ENCODE peak calls at places on chromosomes 5 and 9, in seven cellular contexts. A, Y, P, K, X, R and L are unnamed samples.
A peak's percentile ranks its signal among the peaks of the same experiment; 100 is the strongest.

GRCh38 chr9:86287013-86287412 is 4.7 kb upstream of the ISCA1 start:
- DNase-seq in K (no peak), X (no peak), R (no peak), P (no peak), A (no peak), Y (peak; percentile 92), L (no peak)

GRCh38 chr5:125874717-125875116 is 548.5 kb upstream of the GRAMD2B start:
- DNase-seq in R (no peak), P (no peak), Y (peak; percentile 63), X (no peak), K (no peak), A (no peak), L (no peak)

GRCh38 chr5:6632324-6632930 is 417 bp downstream of the NSUN2 start:
- DNase-seq in X (no peak), R (no peak), A (no peak), K (no peak), P (no peak), Y (peak; percentile 59), L (no peak)

GRCh38 chr5:90473321-90474234 is 993 bp downstream of the MBLAC2 start:
- DNase-seq in R (no peak), X (no peak), K (no peak), P (no peak), A (peak; percentile 48), Y (peak; percentile 75), L (no peak)

GRCh38 chr9:107613314-107613713 is 123.7 kb upstream of the KLF4 start:
- DNase-seq in Y (no peak), X (no peak), R (no peak), K (no peak), P (no peak), A (no peak), L (no peak)

GRCh38 chr5:58565033-58565432 is 17.8 kb upstream of the RAB3C start:
- DNase-seq in K (no peak), R (no peak), A (no peak), Y (no peak), P (no peak), X (no peak), L (no peak)

GRCh38 chr5:130529111-130529510 is 624.8 kb downstream of the CHSY3 start:
- DNase-seq in P (no peak), Y (no peak), X (no peak), R (no peak), K (no peak), A (no peak), L (no peak)

GRCh38 chr9:27292646-27293045 is 4.3 kb downstream of the EQTN start:
- DNase-seq in R (no peak), X (no peak), P (no peak), A (no peak), Y (no peak), K (no peak), L (no peak)

GRCh38 chr5:135255461-135256178 is 143.4 kb downstream of the MACROH2A1 start:
- DNase-seq in P (no peak), Y (no peak), K (no peak), X (peak; percentile 78), R (no peak), A (no peak), L (no peak)

GRCh38 chr9:106708147-106708838 is 154.7 kb upstream of the ZNF462 start:
- DNase-seq in X (no peak), Y (no peak), A (no peak), R (no peak), K (no peak), P (no peak), L (no peak)

GRCh38 chr9:128632486-128632885 is 24.2 kb downstream of the DYNC2I2 start:
- DNase-seq in A (no peak), R (no peak), K (no peak), Y (no peak), X (no peak), P (no peak), L (no peak)

GRCh38 chr5:89303033-89303480 is 420.1 kb upstream of the MEF2C start:
- DNase-seq in X (no peak), Y (no peak), P (no peak), A (no peak), K (no peak), R (no peak), L (no peak)
- H3K27ac ChIP-seq in X (no peak overlapping the region), Y (no peak overlapping the region), P (no peak overlapping the region), A (no peak overlapping the region), K (no peak overlapping the region), R (no peak overlapping the region), L (no peak overlapping the region)

GRCh38 chr9:4600363-4600762 is 61.7 kb upstream of the PLPP6 start:
- DNase-seq in Y (no peak), R (no peak), P (no peak), K (no peak), X (no peak), A (no peak), L (no peak)

GRCh38 chr9:4603830-4604229 is 58.3 kb upstream of the PLPP6 start:
- DNase-seq in A (no peak), P (no peak), Y (no peak), R (no peak), K (no peak), X (no peak), L (no peak)

GRCh38 chr9:4604678-4605095 is 57.4 kb upstream of the PLPP6 start:
- DNase-seq in A (peak; percentile 83), X (no peak), P (peak; percentile 24), K (peak; percentile 79), R (peak; percentile 58), Y (peak; percentile 95), L (no peak)
- H3K4me1 ChIP-seq in A (no peaks in the 10 kb centered on the region), X (no peaks in the 10 kb centered on the region), P (no peaks in the 10 kb centered on the region), K (no peaks in the 10 kb centered on the region), R (no peaks in the 10 kb centered on the region), Y (peaks cover 6% of the 10 kb centered on the region), L (no peaks in the 10 kb centered on the region)

GRCh38 chr9:82363666-82364065 is 375.1 kb downstream of the SPATA31D1 start:
- DNase-seq in P (no peak), X (no peak), R (no peak), A (no peak), K (no peak), Y (no peak), L (no peak)
- TF ChIP-seq POLR2AphosphoS5 in P (no peak), X (no peak), R (no peak), A (no peak), K (no peak), Y (no peak), L (no peak)

DNA sequence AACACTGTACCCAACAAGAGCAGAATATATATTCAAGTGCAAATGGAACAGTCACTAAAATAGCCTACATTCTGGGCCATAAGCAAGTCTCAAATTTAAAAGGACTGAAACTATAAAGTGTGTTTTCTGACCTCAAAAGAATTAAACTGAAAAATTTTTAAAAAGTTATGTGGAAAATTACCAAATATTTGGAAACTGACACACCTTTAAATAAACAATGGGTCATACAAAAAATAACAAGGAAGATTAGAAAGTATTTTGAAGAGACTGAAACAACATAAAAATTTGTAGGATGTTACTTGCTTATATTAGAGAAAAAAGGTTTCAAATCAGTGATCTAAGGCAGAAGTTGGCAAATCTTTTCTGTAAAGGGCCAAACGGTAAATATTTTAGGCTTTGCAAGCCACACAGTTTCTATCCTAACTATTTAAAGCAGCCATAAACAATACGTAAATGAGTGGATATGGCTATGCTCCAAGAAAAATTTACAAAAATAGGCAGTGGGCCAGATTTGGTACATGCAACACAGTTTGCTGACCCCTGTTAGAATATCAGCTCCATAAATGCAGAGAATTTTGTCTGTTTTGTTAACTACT is 81.3 kb downstream of the OXCT1 start:
- DNase-seq in R (no peak), P (no peak), Y (no peak), A (peak; percentile 95), X (no peak), K (no peak), L (no peak)
- H3K27ac ChIP-seq in R (no peak overlapping the region), P (no peak overlapping the region), Y (no peak overlapping the region), A (peak overlapping the region; percentile 81), X (no peak overlapping the region), K (no peak overlapping the region), L (no peak overlapping the region)

DNA sequence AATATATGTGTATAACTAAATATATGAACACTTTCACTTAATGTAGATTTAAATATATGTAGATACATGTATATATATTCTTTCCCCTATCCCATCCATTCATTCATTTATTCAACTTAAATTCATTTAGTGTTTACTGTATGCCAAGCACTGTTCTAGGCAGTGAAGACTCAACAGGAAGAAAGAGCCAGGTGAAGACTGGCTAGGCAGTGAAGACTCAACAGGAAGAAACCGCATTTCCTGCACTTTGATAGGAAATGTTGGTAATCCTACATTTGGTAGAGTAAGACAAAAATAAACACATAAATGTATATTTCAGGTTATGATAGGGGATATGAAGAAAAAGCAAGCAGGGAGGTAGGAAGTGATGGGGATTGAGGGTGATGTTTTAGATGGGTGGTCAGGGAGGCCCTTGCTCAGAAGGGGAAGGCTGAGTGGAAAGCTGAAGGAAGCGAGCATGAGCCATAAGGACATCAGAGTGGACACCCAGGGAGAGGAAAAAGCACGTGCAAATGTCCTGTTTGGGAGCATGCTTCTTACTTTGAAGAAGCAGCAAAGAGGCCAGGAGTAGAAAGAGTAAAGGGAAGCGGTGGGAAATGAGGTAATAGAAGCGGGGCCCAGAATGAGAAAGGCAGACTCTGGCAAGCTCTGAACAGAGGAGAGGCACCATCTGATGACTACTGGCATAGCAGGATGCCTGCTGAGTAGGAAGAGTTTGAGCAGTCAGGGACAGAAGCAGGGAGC is 227.8 kb upstream of the MAP3K1 start:
- DNase-seq in A (no peak), P (no peak), X (no peak), Y (no peak), R (no peak), K (no peak), L (no peak)
- H3K4me1 ChIP-seq in A (peaks cover 6% of the 10 kb centered on the region), P (no peaks in the 10 kb centered on the region), X (peaks cover 35% of the 10 kb centered on the region), Y (no peaks in the 10 kb centered on the region), R (peaks cover 7% of the 10 kb centered on the region), K (peaks cover 5% of the 10 kb centered on the region), L (peaks cover 41% of the 10 kb centered on the region)

GRCh38 chr5:55429221-55429620 is 105.5 kb downstream of the PLPP1 start:
- DNase-seq in P (no peak), X (no peak), R (no peak), A (no peak), K (no peak), Y (no peak), L (no peak)

GRCh38 chr5:55429707-55430253 is 105.0 kb downstream of the PLPP1 start:
- DNase-seq in R (no peak), X (no peak), A (no peak), K (no peak), P (no peak), Y (no peak), L (no peak)

GRCh38 chr5:55426455-55426854 is 108.3 kb downstream of the PLPP1 start:
- DNase-seq in Y (no peak), A (no peak), X (no peak), R (no peak), K (no peak), P (no peak), L (no peak)

GRCh38 chr5:55432549-55432948 is 102.2 kb downstream of the PLPP1 start:
- DNase-seq in Y (no peak), R (no peak), X (no peak), P (no peak), A (no peak), K (no peak), L (no peak)

GRCh38 chr5:55427157-55427556 is 107.6 kb downstream of the PLPP1 start:
- DNase-seq in P (no peak), R (no peak), A (peak; percentile 44), X (no peak), K (peak; percentile 60), Y (no peak), L (no peak)
- TF ChIP-seq POLR2AphosphoS5 in P (no peak), R (no peak), A (no peak), X (no peak), K (no peak), Y (no peak), L (no peak)

GRCh38 chr9:68794898-68795297 is 89.9 kb downstream of the PIP5K1B start:
- DNase-seq in K (no peak), X (no peak), A (no peak), P (no peak), Y (no peak), R (no peak), L (no peak)
- H3K27ac ChIP-seq in K (peak overlapping the region; percentile 7), X (no peak overlapping the region), A (no peak overlapping the region), P (no peak overlapping the region), Y (no peak overlapping the region), R (no peak overlapping the region), L (no peak overlapping the region)

GRCh38 chr9:120900821-120901220 is 23.8 kb upstream of the PHF19 start:
- DNase-seq in A (no peak), K (no peak), R (no peak), X (no peak), P (no peak), Y (no peak), L (no peak)
- H3K4me1 ChIP-seq in A (no peaks in the 10 kb centered on the region), K (peaks cover 6% of the 10 kb centered on the region), R (no peaks in the 10 kb centered on the region), X (peaks cover 9% of the 10 kb centered on the region), P (no peaks in the 10 kb centered on the region), Y (peaks cover 3% of the 10 kb centered on the region), L (peaks cover 7% of the 10 kb centered on the region)